ENCODE peak calls at places on chromosomes 4 and X, in eight cellular contexts. H is stimulated activated CD4-positive, alpha-beta T cell treated with anti-CD3 and anti-CD28 coated beads, Interleukin-12 subunit alpha, Interleukin-12 subunit beta, amount 100 ng/mL, for 24 hours; E is A549; J is activated T-helper 9 cell treated with anti-CD3 and anti-CD28 coated beads, Interleukin-2, amount 50 U/mL, for 16 hours; O is WTC11; L is EH; F is lower leg skin; A is NCI-H510A. D is an unnamed sample.

GRCh38 chr4:173038192-173038896 is 130.3 kb upstream of the GALNT7 start:
- DNase-seq in F (no peak), H (no peak), E (no peak), J (no peak), O (no peak), A (no peak), L (no peak), D (no peak)

GRCh38 chrX:37896491-37896890 is 49.1 kb upstream of the DYNLT3 start:
- DNase-seq in E (no peak), J (no peak), A (no peak), O (no peak), F (no peak), L (no peak), H (no peak), D (no peak)

GRCh38 chrX:154457491-154458115 is 478 bp upstream of the PLXNA3 start:
- DNase-seq in A (peak; percentile 52), O (peak; percentile 71), J (peak; percentile 42), L (peak; percentile 18), E (no peak), F (no peak), H (no peak), D (peak; percentile 73)

GRCh38 chr4:8871417-8872401 is at the start of gene HMX1:
- DNase-seq in E (peak; percentile 37), J (no peak), A (no peak), H (no peak), O (peak; percentile 81), L (no peak), F (no peak), D (peak; percentile 65)

GRCh38 chrX:84873176-84873575 is 130.5 kb upstream of the APOOL start:
- DNase-seq in L (no peak), F (no peak), J (no peak), H (no peak), O (no peak), E (no peak), A (no peak), D (no peak)

GRCh38 chr4:186596346-186596745 is 41.0 kb upstream of the MTNR1A start:
- DNase-seq in H (no peak), J (no peak), E (no peak), F (no peak), L (no peak), O (no peak), A (no peak), D (no peak)

GRCh38 chr4:112847781-112848180 is 201.7 kb upstream of the ANK2 start:
- DNase-seq in E (peak; percentile 9), L (no peak), O (no peak), J (no peak), F (no peak), A (no peak), H (no peak), D (no peak)

GRCh38 chr4:98232202-98232601 is 29.0 kb upstream of the RAP1GDS1 start:
- DNase-seq in O (no peak), J (no peak), A (no peak), H (no peak), F (no peak), L (peak; percentile 15), E (peak; percentile 9), D (no peak)

GRCh38 chr4:26124753-26125236 is 196.0 kb upstream of the RBPJ start:
- DNase-seq in E (no peak), L (peak; percentile 66), O (no peak), A (no peak), F (no peak), J (no peak), H (no peak), D (no peak)

GRCh38 chr4:94475794-94476193 is 24.1 kb downstream of the PDLIM5 start:
- DNase-seq in E (no peak), F (no peak), H (no peak), J (no peak), A (no peak), L (no peak), O (no peak), D (no peak)

GRCh38 chr4:15500721-15501120 is 31.0 kb downstream of the CC2D2A start:
- DNase-seq in O (no peak), L (no peak), H (no peak), A (no peak), F (no peak), E (no peak), J (no peak), D (no peak)

GRCh38 chr4:158090323-158090722 is 82.5 kb downstream of the GASK1B start:
- DNase-seq in L (peak; percentile 1), F (no peak), J (no peak), E (no peak), A (no peak), O (no peak), H (no peak), D (peak; percentile 18)

GRCh38 chrX:138765061-138765460 is 53.5 kb upstream of the FGF13 start:
- DNase-seq in F (no peak), E (no peak), L (no peak), J (no peak), A (no peak), O (no peak), H (no peak), D (no peak)

GRCh38 chr4:1077711-1078477 is 35.5 kb downstream of the RNF212 start:
- DNase-seq in A (no peak), L (no peak), J (no peak), O (no peak), H (no peak), F (no peak), E (no peak), D (no peak)

D was measured in right cardiac atrium.